ENCODE peak calls at places on chromosomes 13 and 19, in nine cellular contexts. T, A, C, R, X, Y, N, W and V are unnamed samples.

GRCh38 chr13:83065136-83065535 is 817.1 kb downstream of the SLITRK1 start:
- DNase-seq in A (no peak), Y (peak), N (no peak), R (peak), W (no peak), X (peak), T (no peak), C (no peak), V (no peak)

GRCh38 chr19:34173145-34173956 is 1.0 kb downstream of the LSM14A start:
- DNase-seq in A (peak), N (peak), W (peak), X (peak), T (peak), C (no peak), R (peak), Y (peak), V (no peak)

GRCh38 chr19:5447700-5448311 is 7.4 kb upstream of the ZNRF4 start:
- DNase-seq in N (no peak), Y (peak), A (no peak), C (no peak), X (peak), W (no peak), T (no peak), R (no peak), V (no peak)

GRCh38 chr19:9052894-9053293 is 34.0 kb upstream of the OR1M1 start:
- DNase-seq in N (no peak), X (no peak), R (no peak), T (no peak), A (no peak), W (no peak), C (no peak), Y (no peak), V (no peak)

GRCh38 chr13:38618336-38618735 is 68.5 kb upstream of the FREM2 start:
- DNase-seq in R (no peak), X (no peak), C (no peak), A (no peak), N (no peak), T (no peak), W (no peak), Y (no peak), V (no peak)

GRCh38 chr13:21060063-21060826 is 1.1 kb downstream of the LATS2 start:
- DNase-seq in Y (peak), A (peak), W (peak), X (peak), C (peak), T (no peak), N (no peak), R (peak), V (no peak)

GRCh38 chr19:16834747-16835146 is 5.5 kb downstream of the SIN3B start:
- DNase-seq in N (no peak), R (peak), T (no peak), A (peak), C (no peak), X (peak), W (no peak), Y (no peak), V (no peak)

GRCh38 chr19:10037367-10037766 is 24.1 kb downstream of the RDH8 start:
- DNase-seq in A (no peak), R (no peak), T (no peak), X (no peak), Y (no peak), N (no peak), W (no peak), C (no peak), V (no peak)

DNA sequence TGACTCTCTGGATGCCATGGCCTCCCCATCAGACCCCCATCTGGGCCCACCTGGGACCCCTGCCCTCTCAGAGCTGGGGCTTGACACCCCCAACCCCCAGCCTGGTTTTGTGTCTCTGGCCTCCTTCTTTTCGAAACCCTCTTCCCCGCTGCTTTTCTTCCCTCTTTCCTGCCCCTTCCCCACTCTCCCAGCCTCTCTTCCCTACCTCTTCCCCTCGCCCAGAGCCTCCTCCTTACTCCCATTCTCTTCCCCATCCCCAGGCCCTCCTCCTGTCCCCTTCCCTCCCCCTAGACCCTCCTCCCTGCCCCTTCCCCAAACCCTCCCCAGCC is 2.1 kb downstream of the TNFSF9 start:
- DNase-seq in W (no peak), X (no peak), A (no peak), Y (no peak), C (no peak), T (no peak), R (no peak), N (no peak), V (no peak)
- H3K27ac ChIP-seq in W (no peak), X (no peak), A (no peak), Y (no peak), C (no peak), T (no peak), R (no peak), N (no peak), V (no peak)

DNA sequence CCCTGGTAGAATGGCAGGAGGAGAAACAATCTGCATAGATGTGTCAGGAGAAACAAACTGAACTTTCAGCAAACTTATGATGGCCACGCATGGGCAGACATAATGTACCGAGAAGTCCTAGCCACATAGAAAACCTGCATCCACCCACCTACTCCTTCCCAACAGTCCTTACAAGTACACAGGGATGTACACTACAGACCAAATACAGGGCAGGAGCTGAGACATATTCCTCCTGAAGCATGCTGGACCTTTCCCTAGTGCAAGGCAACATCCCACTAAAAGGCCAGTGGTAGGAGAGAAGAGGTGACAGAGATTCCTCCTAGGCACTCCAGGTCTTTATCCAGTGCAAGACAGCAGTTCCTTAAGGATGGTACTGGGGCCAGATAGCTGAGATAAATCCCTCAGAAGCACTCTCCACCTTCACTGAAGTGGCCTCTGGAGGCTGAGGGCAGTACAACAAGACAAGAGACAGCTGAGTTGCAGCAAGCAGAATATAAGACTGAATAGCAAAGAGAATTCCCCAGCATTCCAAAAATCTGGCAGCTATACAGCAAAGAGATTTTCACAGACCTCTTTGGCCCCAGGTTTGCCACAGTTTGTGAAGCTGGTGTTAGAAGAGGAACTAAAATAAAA is 18.3 kb downstream of the VWA8 start:
- DNase-seq in T (no peak), W (no peak), Y (peak), N (no peak), A (peak), X (peak), C (no peak), R (peak), V (peak)
- TF ChIP-seq CTCF in T (peak), W (no peak), Y (peak), N (no peak), A (peak), X (peak), C (peak), R (peak), V (peak)

GRCh38 chr19:867301-867793 is 7.9 kb downstream of the CFD start:
- DNase-seq in C (no peak), T (no peak), Y (no peak), R (no peak), W (no peak), X (no peak), N (no peak), A (no peak), V (no peak)

GRCh38 chr19:867855-868457 is 8.5 kb downstream of the CFD start:
- DNase-seq in A (no peak), W (no peak), Y (no peak), N (no peak), C (no peak), T (no peak), X (no peak), R (no peak), V (no peak)

GRCh38 chr19:870314-870713 is 10.8 kb downstream of the CFD start:
- DNase-seq in A (no peak), W (no peak), C (no peak), Y (no peak), X (no peak), R (no peak), N (no peak), T (no peak), V (no peak)

GRCh38 chr19:869245-870177 is 10.0 kb downstream of the CFD start:
- DNase-seq in W (no peak), A (peak), T (no peak), Y (peak), N (no peak), X (peak), C (peak), R (peak), V (peak)

GRCh38 chr19:868458-869244 is 9.2 kb downstream of the CFD start:
- DNase-seq in A (no peak), R (no peak), W (no peak), X (no peak), T (no peak), C (no peak), Y (no peak), N (no peak), V (no peak)
- H3K27ac ChIP-seq in A (peak), R (peak), W (no peak), X (peak), T (no peak), C (peak), Y (peak), N (no peak), V (peak)

GRCh38 chr13:72651196-72651595 is 76.2 kb downstream of the MZT1 start:
- DNase-seq in R (no peak), N (no peak), A (peak), Y (peak), C (no peak), T (no peak), X (no peak), W (no peak), V (no peak)
- TF ChIP-seq CTCF in R (no peak), N (no peak), A (peak), Y (no peak), C (peak), T (peak), X (peak), W (no peak), V (peak)

DNA sequence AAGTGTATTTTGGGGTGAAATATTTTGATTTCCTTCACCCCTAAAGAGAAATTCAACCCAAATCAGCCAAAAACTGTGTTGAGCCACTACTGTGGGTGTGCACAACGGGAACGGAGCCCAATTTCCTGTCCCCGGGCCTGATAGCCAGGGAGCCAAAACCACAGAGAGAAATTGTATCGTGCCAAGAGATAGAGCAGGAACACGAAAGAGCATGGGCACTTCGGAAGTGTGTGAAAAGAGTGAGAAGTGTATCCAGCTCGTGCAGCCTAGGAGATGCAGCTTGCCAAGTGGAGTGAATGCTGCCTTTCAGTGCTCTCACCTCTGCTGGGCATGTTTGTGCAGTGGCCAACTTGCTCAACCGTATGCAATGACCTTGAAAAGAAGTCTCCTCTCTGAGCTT is 19.4 kb upstream of the PLEKHF1 start:
- DNase-seq in N (no peak), Y (peak), C (peak), X (peak), A (peak), R (peak), T (no peak), W (peak), V (no peak)
- H3K27ac ChIP-seq in N (no peak), Y (no peak), C (peak), X (no peak), A (no peak), R (no peak), T (no peak), W (peak), V (no peak)